ENCODE peak calls at places on chromosomes 12 and 14, in nine cellular contexts. One of them, this sample, is unnamed.
A peak's percentile ranks its signal among the peaks of the same experiment; 100 is the strongest.

GRCh38 chr14:22432348-22432976 is 156.6 kb downstream of the DAD1 start:
- DNase-seq in IMR-90: peak; percentile 84
- DNase-seq in adrenal gland: peak; percentile 75
- DNase-seq in HCT116: peak; percentile 13
- DNase-seq in Peyer's patch: no peak
- DNase-seq in thyroid gland: peak; percentile 58
- DNase-seq in heart right ventricle: peak; percentile 66
- DNase-seq in lung: peak; percentile 51
- DNase-seq in left lung: no peak
- DNase-seq in this sample: peak; percentile 52

GRCh38 chr12:2049604-2050540 is 2.9 kb upstream of the CACNA1C start:
- DNase-seq in HCT116: no peak
- DNase-seq in lung: no peak
- DNase-seq in adrenal gland: no peak
- DNase-seq in thyroid gland: no peak
- DNase-seq in IMR-90: peak; percentile 22
- DNase-seq in heart right ventricle: no peak
- DNase-seq in left lung: no peak
- DNase-seq in Peyer's patch: no peak
- DNase-seq in this sample: no peak

GRCh38 chr14:98704441-98704840 is 567.6 kb downstream of the BCL11B start:
- DNase-seq in heart right ventricle: no peak
- DNase-seq in adrenal gland: no peak
- DNase-seq in HCT116: no peak
- DNase-seq in left lung: no peak
- DNase-seq in Peyer's patch: peak; percentile 34
- DNase-seq in IMR-90: no peak
- DNase-seq in thyroid gland: no peak
- DNase-seq in lung: no peak
- DNase-seq in this sample: no peak

GRCh38 chr12:122503147-122503751 is 2.5 kb upstream of the ZCCHC8 start:
- DNase-seq in Peyer's patch: no peak
- DNase-seq in left lung: no peak
- DNase-seq in adrenal gland: no peak
- DNase-seq in IMR-90: peak; percentile 5
- DNase-seq in thyroid gland: no peak
- DNase-seq in heart right ventricle: no peak
- DNase-seq in lung: no peak
- DNase-seq in HCT116: no peak
- DNase-seq in this sample: no peak

GRCh38 chr14:63752449-63753169 is 24.7 kb upstream of the SGPP1 start:
- DNase-seq in left lung: no peak
- DNase-seq in heart right ventricle: peak; percentile 17
- DNase-seq in lung: no peak
- DNase-seq in thyroid gland: no peak
- DNase-seq in HCT116: no peak
- DNase-seq in IMR-90: peak; percentile 58
- DNase-seq in adrenal gland: no peak
- DNase-seq in Peyer's patch: no peak
- DNase-seq in this sample: no peak

GRCh38 chr14:102938191-102938590 is 15.7 kb downstream of the AMN start:
- DNase-seq in adrenal gland: no peak
- DNase-seq in left lung: peak; percentile 72
- DNase-seq in thyroid gland: no peak
- DNase-seq in lung: no peak
- DNase-seq in HCT116: no peak
- DNase-seq in heart right ventricle: no peak
- DNase-seq in Peyer's patch: no peak
- DNase-seq in IMR-90: no peak
- DNase-seq in this sample: no peak

GRCh38 chr12:25376985-25377384 is 126.3 kb upstream of the KRAS start:
- DNase-seq in left lung: no peak
- DNase-seq in thyroid gland: no peak
- DNase-seq in heart right ventricle: no peak
- DNase-seq in IMR-90: no peak
- DNase-seq in Peyer's patch: no peak
- DNase-seq in HCT116: no peak
- DNase-seq in adrenal gland: no peak
- DNase-seq in lung: no peak
- DNase-seq in this sample: no peak

GRCh38 chr14:68982581-68982980 is 3.5 kb upstream of the ACTN1 start:
- DNase-seq in adrenal gland: peak; percentile 65
- DNase-seq in IMR-90: peak; percentile 49
- DNase-seq in lung: no peak
- DNase-seq in thyroid gland: no peak
- DNase-seq in HCT116: no peak
- DNase-seq in left lung: no peak
- DNase-seq in heart right ventricle: no peak
- DNase-seq in Peyer's patch: no peak
- DNase-seq in this sample: no peak

GRCh38 chr14:102452302-102452701 is 57.3 kb downstream of the ANKRD9 start:
- DNase-seq in lung: no peak
- DNase-seq in adrenal gland: no peak
- DNase-seq in IMR-90: no peak
- DNase-seq in HCT116: no peak
- DNase-seq in left lung: no peak
- DNase-seq in thyroid gland: no peak
- DNase-seq in Peyer's patch: no peak
- DNase-seq in heart right ventricle: no peak
- DNase-seq in this sample: no peak

GRCh38 chr12:18383203-18383602 is 121.9 kb downstream of the PIK3C2G start:
- DNase-seq in lung: no peak
- DNase-seq in thyroid gland: no peak
- DNase-seq in HCT116: no peak
- DNase-seq in IMR-90: peak; percentile 89
- DNase-seq in heart right ventricle: no peak
- DNase-seq in Peyer's patch: no peak
- DNase-seq in left lung: no peak
- DNase-seq in adrenal gland: no peak
- DNase-seq in this sample: no peak

GRCh38 chr12:119758236-119758635 is 90.3 kb downstream of the PRKAB1 start:
- DNase-seq in adrenal gland: no peak
- DNase-seq in Peyer's patch: no peak
- DNase-seq in lung: no peak
- DNase-seq in thyroid gland: no peak
- DNase-seq in IMR-90: no peak
- DNase-seq in left lung: no peak
- DNase-seq in heart right ventricle: no peak
- DNase-seq in HCT116: no peak
- DNase-seq in this sample: no peak

GRCh38 chr12:53060064-53060720 is 10.3 kb downstream of the TNS2 start:
- DNase-seq in left lung: no peak
- DNase-seq in lung: no peak
- DNase-seq in IMR-90: no peak
- DNase-seq in HCT116: no peak
- DNase-seq in thyroid gland: no peak
- DNase-seq in heart right ventricle: no peak
- DNase-seq in adrenal gland: peak; percentile 41
- DNase-seq in Peyer's patch: no peak
- DNase-seq in this sample: no peak

GRCh38 chr12:42981379-42981778 is 391.8 kb upstream of the PRICKLE1 start:
- DNase-seq in left lung: no peak
- DNase-seq in thyroid gland: no peak
- DNase-seq in lung: no peak
- DNase-seq in IMR-90: peak; percentile 77
- DNase-seq in Peyer's patch: no peak
- DNase-seq in heart right ventricle: no peak
- DNase-seq in adrenal gland: no peak
- DNase-seq in HCT116: no peak
- DNase-seq in this sample: no peak

GRCh38 chr14:80077262-80077661 is 134.0 kb downstream of the DIO2 start:
- DNase-seq in adrenal gland: no peak
- DNase-seq in IMR-90: peak; percentile 79
- DNase-seq in lung: no peak
- DNase-seq in Peyer's patch: no peak
- DNase-seq in thyroid gland: no peak
- DNase-seq in HCT116: no peak
- DNase-seq in heart right ventricle: no peak
- DNase-seq in left lung: no peak
- DNase-seq in this sample: no peak

GRCh38 chr14:81890020-81890419 is 356.4 kb upstream of the SEL1L start:
- DNase-seq in HCT116: no peak
- DNase-seq in lung: no peak
- DNase-seq in Peyer's patch: no peak
- DNase-seq in adrenal gland: no peak
- DNase-seq in IMR-90: no peak
- DNase-seq in heart right ventricle: no peak
- DNase-seq in left lung: no peak
- DNase-seq in thyroid gland: no peak
- DNase-seq in this sample: no peak

GRCh38 chr14:90384543-90384911 is 12.3 kb upstream of the CALM1 start:
- DNase-seq in thyroid gland: no peak
- DNase-seq in left lung: no peak
- DNase-seq in Peyer's patch: no peak
- DNase-seq in IMR-90: peak; percentile 46
- DNase-seq in adrenal gland: no peak
- DNase-seq in HCT116: no peak
- DNase-seq in heart right ventricle: no peak
- DNase-seq in lung: no peak
- DNase-seq in this sample: no peak

GRCh38 chr14:43438056-43438455 is 1069.0 kb downstream of the FSCB start:
- DNase-seq in thyroid gland: no peak
- DNase-seq in Peyer's patch: no peak
- DNase-seq in IMR-90: no peak
- DNase-seq in adrenal gland: no peak
- DNase-seq in lung: no peak
- DNase-seq in HCT116: no peak
- DNase-seq in left lung: no peak
- DNase-seq in heart right ventricle: no peak
- DNase-seq in this sample: no peak

GRCh38 chr14:71693373-71693772 is 238.9 kb upstream of the RGS6 start:
- DNase-seq in heart right ventricle: no peak
- DNase-seq in IMR-90: peak; percentile 88
- DNase-seq in left lung: no peak
- DNase-seq in thyroid gland: no peak
- DNase-seq in Peyer's patch: no peak
- DNase-seq in lung: no peak
- DNase-seq in HCT116: no peak
- DNase-seq in adrenal gland: no peak
- DNase-seq in this sample: no peak

GRCh38 chr12:6181166-6181565 is 19.0 kb upstream of the CD9 start:
- DNase-seq in heart right ventricle: no peak
- DNase-seq in Peyer's patch: no peak
- DNase-seq in lung: no peak
- DNase-seq in HCT116: no peak
- DNase-seq in left lung: no peak
- DNase-seq in adrenal gland: no peak
- DNase-seq in IMR-90: no peak
- DNase-seq in thyroid gland: no peak
- DNase-seq in this sample: no peak
- H3K4me1 ChIP-seq in heart right ventricle: peaks cover 44% of the 10 kb centered on the region
- H3K4me1 ChIP-seq in Peyer's patch: peaks cover 24% of the 10 kb centered on the region
- H3K4me1 ChIP-seq in lung: peaks cover 34% of the 10 kb centered on the region
- H3K4me1 ChIP-seq in HCT116: peaks cover 51% of the 10 kb centered on the region
- H3K4me1 ChIP-seq in left lung: peaks cover 24% of the 10 kb centered on the region
- H3K4me1 ChIP-seq in adrenal gland: peaks cover 45% of the 10 kb centered on the region
- H3K4me1 ChIP-seq in IMR-90: peaks cover 33% of the 10 kb centered on the region
- H3K4me1 ChIP-seq in thyroid gland: peaks cover 16% of the 10 kb centered on the region
- H3K4me1 ChIP-seq in this sample: peaks cover 59% of the 10 kb centered on the region

DNA sequence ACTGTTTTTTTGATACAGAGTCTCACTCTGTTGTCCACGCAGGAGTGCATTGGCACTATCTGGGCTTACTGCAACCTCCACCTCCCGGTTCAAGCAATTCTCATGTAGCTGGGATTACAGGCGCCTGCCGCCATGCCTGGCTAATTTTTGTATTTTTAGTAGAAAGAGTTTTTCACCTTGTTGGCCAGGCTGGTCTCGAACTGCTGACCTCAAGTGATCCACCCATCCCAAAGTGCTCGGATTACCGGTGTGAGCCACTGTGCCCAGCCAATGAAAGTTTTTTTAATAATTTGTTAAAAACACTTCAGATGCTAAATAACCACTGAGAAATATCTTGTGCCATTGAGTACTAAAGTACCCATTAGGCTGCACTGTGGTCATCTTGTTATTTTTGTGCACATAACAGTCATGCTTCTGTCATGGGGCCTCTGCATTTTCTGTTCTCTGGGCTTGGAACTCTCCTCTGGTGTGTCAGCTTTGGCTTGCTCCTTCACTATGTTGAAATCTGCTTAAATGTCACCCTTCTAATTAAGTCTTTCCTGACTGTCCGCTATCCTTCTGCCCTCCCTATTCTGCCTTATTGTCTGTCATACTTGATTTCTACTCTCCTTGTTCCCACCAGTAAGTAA is 105.1 kb downstream of the KTN1 start:
- DNase-seq in adrenal gland: no peak
- DNase-seq in heart right ventricle: peak; percentile 7
- DNase-seq in Peyer's patch: no peak
- DNase-seq in lung: no peak
- DNase-seq in thyroid gland: peak; percentile 57
- DNase-seq in HCT116: no peak
- DNase-seq in left lung: no peak
- DNase-seq in IMR-90: peak; percentile 42
- DNase-seq in this sample: no peak
- H3K36me3 ChIP-seq in adrenal gland: no peaks in the 10 kb centered on the region
- H3K36me3 ChIP-seq in heart right ventricle: peaks cover 78% of the 10 kb centered on the region
- H3K36me3 ChIP-seq in Peyer's patch: no peaks in the 10 kb centered on the region
- H3K36me3 ChIP-seq in lung: peaks cover 7% of the 10 kb centered on the region
- H3K36me3 ChIP-seq in thyroid gland: peaks cover 5% of the 10 kb centered on the region
- H3K36me3 ChIP-seq in HCT116: peaks cover 7% of the 10 kb centered on the region
- H3K36me3 ChIP-seq in left lung: peaks cover 49% of the 10 kb centered on the region
- H3K36me3 ChIP-seq in IMR-90: peaks cover 16% of the 10 kb centered on the region
- H3K36me3 ChIP-seq in this sample: no peaks in the 10 kb centered on the region

GRCh38 chr12:105228966-105229365 is 7.0 kb downstream of the APPL2 start:
- DNase-seq in left lung: no peak
- DNase-seq in Peyer's patch: no peak
- DNase-seq in thyroid gland: no peak
- DNase-seq in IMR-90: no peak
- DNase-seq in lung: no peak
- DNase-seq in HCT116: no peak
- DNase-seq in adrenal gland: no peak
- DNase-seq in heart right ventricle: no peak
- DNase-seq in this sample: no peak
- H3K4me1 ChIP-seq in left lung: peaks cover 10% of the 10 kb centered on the region
- H3K4me1 ChIP-seq in Peyer's patch: peaks cover 3% of the 10 kb centered on the region
- H3K4me1 ChIP-seq in thyroid gland: peaks cover 6% of the 10 kb centered on the region
- H3K4me1 ChIP-seq in IMR-90: peaks cover 20% of the 10 kb centered on the region
- H3K4me1 ChIP-seq in lung: peaks cover 10% of the 10 kb centered on the region
- H3K4me1 ChIP-seq in HCT116: no peaks in the 10 kb centered on the region
- H3K4me1 ChIP-seq in adrenal gland: peaks cover 87% of the 10 kb centered on the region
- H3K4me1 ChIP-seq in heart right ventricle: peaks cover 80% of the 10 kb centered on the region
- H3K4me1 ChIP-seq in this sample: no peaks in the 10 kb centered on the region

DNA sequence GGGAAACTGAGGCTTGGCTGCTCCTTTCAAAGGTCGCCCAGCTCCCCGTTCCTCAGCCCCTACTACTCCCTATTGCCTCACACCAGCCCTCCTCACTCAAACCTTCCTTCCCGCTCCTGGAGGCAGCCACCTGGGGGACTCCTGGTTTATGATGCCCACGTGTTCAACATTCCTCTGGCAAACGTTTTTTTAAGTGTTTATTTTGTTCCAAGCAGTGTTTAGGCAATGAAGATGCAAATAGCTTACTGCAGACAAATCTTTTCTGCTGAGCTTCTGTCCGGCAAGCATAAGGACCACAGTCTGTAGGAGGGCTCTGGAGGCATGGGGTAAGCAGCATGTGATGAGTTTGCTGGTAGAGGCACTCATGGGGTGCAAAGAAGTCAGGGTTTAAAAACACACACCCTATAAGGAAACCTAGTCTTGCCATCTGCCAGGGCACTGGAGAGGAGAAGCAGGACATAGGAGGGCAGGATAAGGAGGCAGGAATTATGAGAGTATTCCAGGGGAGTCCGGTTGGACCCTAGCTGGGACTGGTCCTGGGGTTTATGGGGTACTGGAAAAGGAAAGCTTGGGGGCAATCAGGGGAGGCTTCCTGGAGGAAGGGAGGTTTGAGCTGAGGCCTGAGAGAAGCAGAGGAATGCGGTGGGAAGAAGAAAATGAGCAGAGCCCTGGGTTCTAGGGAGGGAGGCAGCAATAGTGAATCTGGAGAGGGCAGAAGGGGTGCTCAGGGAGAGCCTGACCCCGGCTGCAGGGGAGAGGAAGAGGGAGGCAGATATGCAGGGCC is 123.3 kb downstream of the NCOR2 start:
- DNase-seq in heart right ventricle: no peak
- DNase-seq in IMR-90: peak; percentile 65
- DNase-seq in adrenal gland: no peak
- DNase-seq in Peyer's patch: no peak
- DNase-seq in left lung: peak; percentile 2
- DNase-seq in lung: no peak
- DNase-seq in thyroid gland: no peak
- DNase-seq in HCT116: no peak
- DNase-seq in this sample: no peak
- H3K36me3 ChIP-seq in heart right ventricle: peaks cover 78% of the 10 kb centered on the region
- H3K36me3 ChIP-seq in IMR-90: peaks cover 19% of the 10 kb centered on the region
- H3K36me3 ChIP-seq in adrenal gland: no peaks in the 10 kb centered on the region
- H3K36me3 ChIP-seq in Peyer's patch: no peaks in the 10 kb centered on the region
- H3K36me3 ChIP-seq in left lung: peaks cover 74% of the 10 kb centered on the region
- H3K36me3 ChIP-seq in lung: peaks cover 42% of the 10 kb centered on the region
- H3K36me3 ChIP-seq in thyroid gland: peaks cover 7% of the 10 kb centered on the region
- H3K36me3 ChIP-seq in HCT116: peaks cover 3% of the 10 kb centered on the region
- H3K36me3 ChIP-seq in this sample: no peaks in the 10 kb centered on the region